ENCODE peak calls at places on chromosome 12, in four cellular contexts. C is HepG2, T is HEK293T, R is K562. L is an unnamed sample.

GRCh38 chr12:12202747-12203146 is 64.1 kb downstream of the LRP6 start:
- DNase-seq in T (no peak), R (no peak), C (no peak), L (no peak)

GRCh38 chr12:122399592-122400373 is 22.7 kb downstream of the CLIP1 start:
- DNase-seq in C (peak), R (peak), T (peak), L (no peak)

GRCh38 chr12:130439250-130439649 is 101.6 kb downstream of the PIWIL1 start:
- DNase-seq in C (no peak), T (no peak), R (no peak), L (no peak)

GRCh38 chr12:26941251-26941650 is 3.0 kb downstream of the FGFR1OP2 start:
- DNase-seq in C (no peak), R (no peak), T (no peak), L (no peak)

GRCh38 chr12:29329411-29329810 is 51.6 kb downstream of the ERGIC2 start:
- DNase-seq in C (no peak), T (no peak), R (no peak), L (no peak)

GRCh38 chr12:70920251-70920851 is at the start of gene PTPRR:
- DNase-seq in T (no peak), C (no peak), R (no peak), L (no peak)

GRCh38 chr12:92030618-92031017 is 115.0 kb downstream of the BTG1 start:
- DNase-seq in R (no peak), C (no peak), T (no peak), L (peak)

GRCh38 chr12:100545092-100545491 is 28.4 kb upstream of the GAS2L3 start:
- DNase-seq in T (no peak), C (no peak), R (no peak), L (no peak)

GRCh38 chr12:89098390-89099102 is 253.8 kb downstream of the DUSP6 start:
- DNase-seq in C (no peak), R (no peak), T (no peak), L (no peak)

GRCh38 chr12:92601680-92602079 is 101.1 kb upstream of the PLEKHG7 start:
- DNase-seq in R (no peak), T (no peak), C (no peak), L (no peak)

GRCh38 chr12:103333676-103334075 is 162.1 kb downstream of the C12orf42 start:
- DNase-seq in R (no peak), T (no peak), C (no peak), L (no peak)

GRCh38 chr12:26614217-26614616 is 218.8 kb downstream of the ITPR2 start:
- DNase-seq in R (peak), C (no peak), T (peak), L (no peak)

GRCh38 chr12:63276537-63277365 is 125.8 kb upstream of the AVPR1A start:
- DNase-seq in R (peak), C (peak), T (peak), L (no peak)
- TF ChIP-seq FOXM1 in R (no peak), C (no peak), T (no peak), L (no peak)

DNA sequence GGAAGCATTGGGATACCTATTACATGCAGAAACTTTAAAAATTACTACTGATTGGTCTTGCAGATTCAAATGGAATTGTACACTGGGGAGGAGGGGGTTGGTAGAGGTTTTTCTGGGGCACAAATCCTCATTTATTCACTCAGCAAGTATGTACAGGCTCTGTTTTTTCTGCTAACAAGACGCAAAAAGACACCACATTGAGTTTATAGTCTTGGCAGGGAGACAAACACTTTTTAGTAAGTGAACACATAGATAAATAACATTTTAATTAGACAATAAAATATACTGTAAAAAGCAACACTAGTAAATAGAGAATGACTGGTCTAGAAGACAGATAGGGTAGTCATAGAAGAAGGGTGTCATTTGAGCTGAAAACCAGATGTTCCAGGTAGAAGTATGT is 23.8 kb downstream of the GLIPR1L2 start:
- DNase-seq in T (no peak), C (no peak), R (no peak), L (no peak)
- TF ChIP-seq FOXM1 in T (no peak), C (no peak), R (no peak), L (no peak)

GRCh38 chr12:54935235-54935951 is 49.2 kb downstream of the TESPA1 start:
- DNase-seq in T (no peak), C (peak), R (peak), L (peak)
- TF ChIP-seq FOXM1 in T (no peak), C (no peak), R (no peak), L (peak)

DNA sequence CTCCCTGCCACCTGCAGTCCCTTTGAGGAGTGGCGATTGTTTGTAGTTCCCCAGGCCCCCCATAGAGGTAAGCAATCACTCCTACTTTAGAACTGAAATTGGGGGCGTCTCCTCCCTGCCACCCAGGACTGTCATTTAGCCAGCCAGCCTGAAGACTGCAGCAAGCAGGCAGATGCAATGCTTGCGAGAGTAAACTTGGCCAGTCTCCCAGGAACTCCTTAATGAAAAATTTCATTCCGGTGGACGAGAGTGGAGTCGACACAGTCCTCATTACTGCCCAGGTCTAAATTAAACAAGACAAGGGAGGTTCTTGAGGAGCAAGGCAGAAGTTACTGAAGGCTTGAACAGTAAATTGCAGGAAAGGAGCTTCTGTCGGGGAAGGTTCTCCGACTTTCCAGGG is 239.5 kb downstream of the SLC41A2 start:
- DNase-seq in C (no peak), T (no peak), R (no peak), L (no peak)
- TF ChIP-seq FOXM1 in C (no peak), T (no peak), R (no peak), L (no peak)

GRCh38 chr12:54439096-54439495 is 20.0 kb upstream of the ITGA5 start:
- DNase-seq in R (no peak), C (no peak), T (no peak), L (no peak)

GRCh38 chr12:54438506-54438905 is 19.4 kb upstream of the ITGA5 start:
- DNase-seq in C (no peak), T (no peak), R (no peak), L (no peak)

GRCh38 chr12:54442071-54442470 is 23.0 kb upstream of the ITGA5 start:
- DNase-seq in C (no peak), T (no peak), R (no peak), L (no peak)

GRCh38 chr12:54437697-54438096 is 18.6 kb upstream of the ITGA5 start:
- DNase-seq in C (no peak), R (no peak), T (no peak), L (no peak)

DNA sequence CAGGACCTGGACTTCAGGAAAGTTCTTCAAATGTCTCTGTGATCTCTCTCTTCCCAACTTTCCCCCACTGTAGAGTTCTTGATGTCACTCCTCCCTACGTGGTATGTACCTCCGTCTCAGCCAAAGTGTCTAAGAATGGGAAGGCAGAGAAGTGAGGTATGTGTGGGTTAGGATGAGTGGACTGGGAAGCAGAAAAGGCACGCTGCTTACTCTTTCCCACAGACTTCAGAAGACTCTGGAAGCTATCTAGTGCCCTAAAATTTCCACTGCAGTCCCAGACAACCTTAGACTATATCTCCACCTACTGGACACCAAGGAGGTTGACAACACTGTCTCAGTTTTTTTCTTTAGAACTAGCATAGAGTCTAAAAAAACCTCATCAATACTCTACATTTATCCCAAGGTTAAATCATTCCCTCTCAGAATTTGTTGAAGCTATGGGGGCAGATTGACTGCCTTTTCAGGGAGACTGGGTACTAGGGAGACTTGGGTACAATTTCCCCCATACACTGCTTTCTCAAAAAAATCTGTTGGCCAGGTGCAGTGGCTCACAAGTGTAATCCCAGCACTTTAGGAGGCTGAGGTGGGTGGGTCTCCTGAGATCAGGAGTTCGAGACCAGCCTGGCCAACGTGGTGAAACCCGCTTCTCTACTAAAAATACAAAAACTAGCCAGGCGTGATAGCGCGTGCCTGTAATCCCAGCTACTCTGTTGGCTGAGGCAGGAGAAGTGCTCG is 20.6 kb upstream of the ITGA5 start:
- DNase-seq in C (peak), R (peak), T (peak), L (no peak)
- TF ChIP-seq FOXM1 in C (no peak), R (no peak), T (no peak), L (no peak)

DNA sequence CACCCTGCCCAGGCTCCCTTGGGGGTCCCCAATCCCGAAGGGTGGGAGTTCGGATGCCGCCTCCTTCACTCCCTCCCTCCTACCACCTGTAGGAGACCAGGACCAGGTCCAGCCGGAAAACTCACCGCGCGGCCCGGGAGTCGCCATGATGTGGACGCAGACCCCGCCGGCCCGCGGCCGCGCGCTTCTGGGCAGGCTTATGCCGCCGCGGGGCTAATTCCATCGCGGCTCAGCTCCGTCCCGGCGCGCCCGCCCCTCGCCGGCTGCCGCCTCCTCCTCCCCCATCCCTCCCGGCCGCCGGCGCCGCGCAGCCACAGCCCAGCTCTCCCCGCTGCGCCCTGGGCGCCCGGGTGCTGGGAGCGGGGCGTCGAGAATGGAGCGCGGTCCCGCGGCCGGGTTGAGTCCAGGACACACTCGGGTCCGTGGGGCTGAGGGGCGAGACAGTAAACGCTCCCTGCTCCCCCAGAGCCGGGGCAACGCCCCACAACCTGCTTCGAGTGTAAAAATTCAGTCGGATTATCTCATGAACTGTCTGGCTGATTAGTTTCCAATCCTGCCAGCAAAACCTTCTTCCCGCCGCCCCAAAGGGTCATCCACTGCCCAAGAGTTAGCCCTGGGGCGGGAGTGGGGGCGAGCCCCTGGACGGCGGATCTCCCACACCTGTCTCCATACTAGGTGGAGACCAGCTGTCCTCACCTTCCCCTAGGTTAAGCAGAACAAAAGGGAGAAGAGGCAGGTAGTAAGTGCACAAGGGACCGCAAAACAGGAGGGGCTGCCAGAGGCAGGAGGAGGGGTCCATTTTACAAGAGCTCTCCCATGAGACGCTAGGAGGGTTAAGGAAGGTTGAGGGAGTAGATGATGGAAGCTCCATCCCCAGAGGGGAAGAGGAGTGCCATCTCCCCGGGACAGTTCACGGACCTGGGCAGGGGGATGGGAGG is at the start of gene ANO2:
- DNase-seq in R (no peak), T (peak), C (no peak), L (no peak)
- TF ChIP-seq FOXM1 in R (no peak), T (no peak), C (no peak), L (no peak)